ENCODE peak calls at places on chromosomes 13 and 19, in five cellular contexts. One of them, this sample, is unnamed.
A peak's percentile ranks its signal among the peaks of the same experiment; 100 is the strongest.

GRCh38 chr13:50809133-50810090 is 34.1 kb downstream of the DLEU7 start:
- DNase-seq in adrenal gland: no peak
- DNase-seq in mucosa of descending colon: no peak
- DNase-seq in right atrium auricular region: no peak
- DNase-seq in AG09309: peak; percentile 24
- DNase-seq in this sample: no peak

GRCh38 chr19:12733369-12733896 is 1.1 kb downstream of the TRIR start:
- DNase-seq in adrenal gland: no peak
- DNase-seq in mucosa of descending colon: no peak
- DNase-seq in right atrium auricular region: no peak
- DNase-seq in AG09309: no peak
- DNase-seq in this sample: no peak

GRCh38 chr19:46924874-46925547 is 64.2 kb downstream of the ARHGAP35 start:
- DNase-seq in adrenal gland: no peak
- DNase-seq in mucosa of descending colon: peak; percentile 49
- DNase-seq in right atrium auricular region: no peak
- DNase-seq in AG09309: peak; percentile 18
- DNase-seq in this sample: no peak

GRCh38 chr13:104597554-104598240 is 1531.5 kb upstream of the SLC10A2 start:
- DNase-seq in adrenal gland: no peak
- DNase-seq in mucosa of descending colon: no peak
- DNase-seq in right atrium auricular region: no peak
- DNase-seq in AG09309: no peak
- DNase-seq in this sample: no peak

GRCh38 chr13:113771709-113772331 is 12.8 kb downstream of the TMEM255B start:
- DNase-seq in adrenal gland: no peak
- DNase-seq in mucosa of descending colon: no peak
- DNase-seq in right atrium auricular region: no peak
- DNase-seq in AG09309: no peak
- DNase-seq in this sample: no peak

GRCh38 chr13:77891041-77891440 is 27.6 kb downstream of the EDNRB start:
- DNase-seq in adrenal gland: no peak
- DNase-seq in mucosa of descending colon: no peak
- DNase-seq in right atrium auricular region: no peak
- DNase-seq in AG09309: no peak
- DNase-seq in this sample: no peak

GRCh38 chr19:45164577-45165335 is 4.0 kb upstream of the NKPD1 start:
- DNase-seq in adrenal gland: no peak
- DNase-seq in mucosa of descending colon: peak; percentile 75
- DNase-seq in right atrium auricular region: peak; percentile 67
- DNase-seq in AG09309: no peak
- DNase-seq in this sample: peak; percentile 10

GRCh38 chr13:113761136-113761535 is 2.1 kb downstream of the TMEM255B start:
- DNase-seq in adrenal gland: no peak
- DNase-seq in mucosa of descending colon: no peak
- DNase-seq in right atrium auricular region: no peak
- DNase-seq in AG09309: no peak
- DNase-seq in this sample: no peak

GRCh38 chr13:42266464-42266863 is 5.5 kb upstream of the AKAP11 start:
- DNase-seq in adrenal gland: peak; percentile 24
- DNase-seq in mucosa of descending colon: no peak
- DNase-seq in right atrium auricular region: no peak
- DNase-seq in AG09309: no peak
- DNase-seq in this sample: peak; percentile 16

GRCh38 chr13:73803997-73804396 is 330.2 kb downstream of the KLF12 start:
- DNase-seq in adrenal gland: no peak
- DNase-seq in mucosa of descending colon: no peak
- DNase-seq in right atrium auricular region: no peak
- DNase-seq in AG09309: no peak
- DNase-seq in this sample: no peak

DNA sequence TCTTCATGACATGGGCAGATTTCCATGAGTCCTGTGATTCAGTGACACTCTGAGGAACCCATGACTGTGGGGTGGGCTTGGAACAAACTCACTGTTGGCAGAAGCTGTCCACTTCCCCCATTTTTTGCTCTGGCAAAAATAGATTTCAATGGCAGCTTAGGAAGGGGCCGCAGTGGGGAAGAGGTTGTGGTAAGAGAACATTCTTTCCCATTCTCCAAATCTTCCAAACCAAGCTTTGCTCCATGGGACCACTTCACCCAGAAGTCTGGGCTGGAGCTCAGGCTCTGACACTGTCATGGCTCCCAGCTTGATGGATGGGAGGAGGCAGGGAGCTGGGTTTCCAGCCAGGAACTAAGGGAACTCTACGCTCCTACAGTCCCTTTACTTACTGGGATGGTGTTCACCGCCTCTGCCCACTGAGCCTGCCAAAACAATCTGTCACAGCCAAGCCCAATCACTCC is 24.9 kb upstream of the MEDAG start:
- DNase-seq in adrenal gland: peak; percentile 56
- DNase-seq in mucosa of descending colon: no peak
- DNase-seq in right atrium auricular region: peak; percentile 78
- DNase-seq in AG09309: no peak
- DNase-seq in this sample: no peak
- H3K4me3 ChIP-seq in adrenal gland: no peak overlapping the region
- H3K4me3 ChIP-seq in mucosa of descending colon: no peak overlapping the region
- H3K4me3 ChIP-seq in right atrium auricular region: no peak overlapping the region
- H3K4me3 ChIP-seq in AG09309: no peak overlapping the region
- H3K4me3 ChIP-seq in this sample: no peak overlapping the region

GRCh38 chr19:9838324-9838723 is 3.2 kb downstream of the PIN1 start:
- DNase-seq in adrenal gland: no peak
- DNase-seq in mucosa of descending colon: no peak
- DNase-seq in right atrium auricular region: no peak
- DNase-seq in AG09309: no peak
- DNase-seq in this sample: no peak

GRCh38 chr19:9834726-9835506 is at the start of gene PIN1:
- DNase-seq in adrenal gland: peak; percentile 99
- DNase-seq in mucosa of descending colon: peak; percentile 100
- DNase-seq in right atrium auricular region: peak; percentile 99
- DNase-seq in AG09309: peak; percentile 93
- DNase-seq in this sample: peak; percentile 82

GRCh38 chr19:9835507-9835949 is 410 bp downstream of the PIN1 start:
- DNase-seq in adrenal gland: no peak
- DNase-seq in mucosa of descending colon: no peak
- DNase-seq in right atrium auricular region: no peak
- DNase-seq in AG09309: no peak
- DNase-seq in this sample: no peak

GRCh38 chr19:9834302-9834725 is 804 bp upstream of the PIN1 start:
- DNase-seq in adrenal gland: no peak
- DNase-seq in mucosa of descending colon: no peak
- DNase-seq in right atrium auricular region: no peak
- DNase-seq in AG09309: no peak
- DNase-seq in this sample: no peak

DNA sequence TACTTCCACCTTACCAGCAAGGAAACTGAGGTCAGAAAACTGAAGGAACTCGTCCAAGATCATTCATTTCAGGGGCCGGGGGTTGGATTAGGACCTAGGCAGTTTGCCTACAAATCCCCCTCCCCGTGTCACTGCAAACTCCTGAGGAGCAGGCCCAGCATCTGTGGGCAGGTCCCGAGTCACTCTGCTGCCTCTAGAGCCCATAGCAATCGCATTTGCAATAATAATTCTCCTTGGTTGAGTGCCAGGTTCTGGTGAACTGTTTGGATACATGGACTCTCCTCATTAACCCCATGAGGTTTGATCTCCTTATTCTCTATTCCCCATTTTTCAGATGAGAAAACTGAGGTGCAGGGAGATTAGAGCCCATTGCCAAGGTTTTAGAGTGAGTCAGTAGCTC is 903 bp downstream of the PIN1 start:
- DNase-seq in adrenal gland: no peak
- DNase-seq in mucosa of descending colon: no peak
- DNase-seq in right atrium auricular region: no peak
- DNase-seq in AG09309: peak; percentile 10
- DNase-seq in this sample: no peak
- TF ChIP-seq CTCF in adrenal gland: no peak
- TF ChIP-seq CTCF in mucosa of descending colon: no peak
- TF ChIP-seq CTCF in right atrium auricular region: no peak
- TF ChIP-seq CTCF in AG09309: peak; percentile 12
- TF ChIP-seq CTCF in this sample: no peak

GRCh38 chr19:31419871-31420430 is 70.7 kb upstream of the TSHZ3 start:
- DNase-seq in adrenal gland: no peak
- DNase-seq in mucosa of descending colon: no peak
- DNase-seq in right atrium auricular region: no peak
- DNase-seq in AG09309: no peak
- DNase-seq in this sample: no peak

GRCh38 chr19:31418055-31418454 is 68.8 kb upstream of the TSHZ3 start:
- DNase-seq in adrenal gland: no peak
- DNase-seq in mucosa of descending colon: no peak
- DNase-seq in right atrium auricular region: no peak
- DNase-seq in AG09309: no peak
- DNase-seq in this sample: no peak

GRCh38 chr19:31418692-31419430 is 69.6 kb upstream of the TSHZ3 start:
- DNase-seq in adrenal gland: no peak
- DNase-seq in mucosa of descending colon: no peak
- DNase-seq in right atrium auricular region: no peak
- DNase-seq in AG09309: no peak
- DNase-seq in this sample: no peak

GRCh38 chr19:31423896-31424295 is 74.7 kb upstream of the TSHZ3 start:
- DNase-seq in adrenal gland: no peak
- DNase-seq in mucosa of descending colon: no peak
- DNase-seq in right atrium auricular region: no peak
- DNase-seq in AG09309: no peak
- DNase-seq in this sample: no peak

GRCh38 chr19:31421856-31422255 is 72.6 kb upstream of the TSHZ3 start:
- DNase-seq in adrenal gland: no peak
- DNase-seq in mucosa of descending colon: no peak
- DNase-seq in right atrium auricular region: no peak
- DNase-seq in AG09309: no peak
- DNase-seq in this sample: no peak
- H3K4me3 ChIP-seq in adrenal gland: no peak overlapping the region
- H3K4me3 ChIP-seq in mucosa of descending colon: no peak overlapping the region
- H3K4me3 ChIP-seq in right atrium auricular region: no peak overlapping the region
- H3K4me3 ChIP-seq in AG09309: no peak overlapping the region
- H3K4me3 ChIP-seq in this sample: no peak overlapping the region

DNA sequence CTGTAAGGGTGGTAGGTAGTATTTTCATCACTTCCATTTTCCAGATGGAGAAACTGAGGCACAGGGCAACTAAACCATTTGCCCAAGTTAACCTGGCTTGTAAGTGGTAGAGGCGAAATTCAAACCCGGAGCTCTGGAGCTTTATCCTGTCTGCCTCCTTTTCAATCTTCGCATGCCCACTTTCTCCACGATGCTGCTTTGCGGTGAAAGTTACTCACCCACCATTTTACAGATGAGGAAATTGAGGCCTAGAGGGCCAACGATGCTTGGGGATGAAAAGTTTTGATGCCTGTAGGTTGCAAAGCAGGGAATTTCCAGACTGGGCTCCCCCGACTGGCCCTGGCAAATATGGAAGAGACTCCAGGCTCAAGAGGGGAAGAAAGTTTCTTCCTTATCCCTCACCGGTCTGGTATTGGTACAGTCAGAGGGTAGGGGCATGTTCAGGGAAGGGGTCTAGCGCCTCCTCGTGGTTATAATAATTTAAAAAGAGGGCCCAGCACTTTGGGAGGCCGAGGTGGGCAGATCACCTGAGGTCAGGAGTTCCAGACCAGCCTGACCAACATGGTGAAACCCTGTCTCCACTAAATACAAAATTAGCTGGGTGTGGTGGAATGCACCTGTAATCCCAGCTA is 1.9 kb upstream of the SH2D3A start:
- DNase-seq in adrenal gland: no peak
- DNase-seq in mucosa of descending colon: no peak
- DNase-seq in right atrium auricular region: no peak
- DNase-seq in AG09309: no peak
- DNase-seq in this sample: no peak
- TF ChIP-seq CTCF in adrenal gland: peak; percentile 29
- TF ChIP-seq CTCF in mucosa of descending colon: no peak
- TF ChIP-seq CTCF in right atrium auricular region: peak; percentile 61
- TF ChIP-seq CTCF in AG09309: peak; percentile 23
- TF ChIP-seq CTCF in this sample: no peak

This sample was measured in AG04449.